ENCODE peak calls at places on chromosomes 3 and 15, in nine cellular contexts. X, Q, M, T, A, G, R, Z and Y are unnamed samples. For H3K36me3 and H3K4me1, the result is how much of the 10 kb centered on the place peaks cover.

GRCh38 chr15:89088605-89089315 is 504 bp downstream of the ABHD2 start:
- DNase-seq in X (peak), Q (peak), M (no peak), T (peak), A (peak), G (peak), R (peak), Z (peak), Y (peak)

GRCh38 chr3:50675179-50676030 is 678 bp downstream of the DOCK3 start:
- DNase-seq in X (no peak), Q (peak), M (no peak), T (no peak), A (peak), G (peak), R (no peak), Z (no peak), Y (peak)

GRCh38 chr15:67142142-67143092 is 77.0 kb downstream of the SMAD3 start:
- DNase-seq in X (no peak), Q (no peak), M (no peak), T (peak), A (no peak), G (peak), R (peak), Z (no peak), Y (no peak)

GRCh38 chr3:122858373-122858772 is 63.5 kb downstream of the SLC49A4 start:
- DNase-seq in X (no peak), Q (no peak), M (no peak), T (no peak), A (no peak), G (no peak), R (peak), Z (no peak), Y (no peak)

GRCh38 chr15:82709081-82709420 is 624 bp downstream of the AP3B2 start:
- DNase-seq in X (no peak), Q (no peak), M (no peak), T (no peak), A (no peak), G (no peak), R (no peak), Z (no peak), Y (no peak)

GRCh38 chr15:79981861-79982455 is 11.0 kb upstream of the BCL2A1 start:
- DNase-seq in X (no peak), Q (no peak), M (peak), T (no peak), A (no peak), G (no peak), R (no peak), Z (no peak), Y (no peak)

GRCh38 chr15:31482122-31482922 is 155.7 kb downstream of the KLF13 start:
- DNase-seq in X (peak), Q (no peak), M (no peak), T (peak), A (no peak), G (no peak), R (no peak), Z (no peak), Y (no peak)

GRCh38 chr3:132709761-132710160 is 12.4 kb downstream of the NPHP3 start:
- DNase-seq in X (no peak), Q (no peak), M (no peak), T (no peak), A (no peak), G (no peak), R (no peak), Z (no peak), Y (no peak)

GRCh38 chr15:40892449-40893012 is 1.7 kb upstream of the VPS18 start:
- DNase-seq in X (no peak), Q (no peak), M (no peak), T (no peak), A (no peak), G (no peak), R (no peak), Z (no peak), Y (no peak)

GRCh38 chr15:40893733-40894688 is at the start of gene VPS18:
- DNase-seq in X (peak), Q (peak), M (peak), T (peak), A (peak), G (peak), R (peak), Z (peak), Y (peak)

GRCh38 chr15:40891810-40892448 is 2.3 kb upstream of the VPS18 start:
- DNase-seq in X (no peak), Q (no peak), M (no peak), T (no peak), A (peak), G (peak), R (peak), Z (no peak), Y (no peak)

GRCh38 chr15:40894689-40895308 is 549 bp downstream of the VPS18 start:
- DNase-seq in X (no peak), Q (peak), M (no peak), T (peak), A (peak), G (peak), R (peak), Z (peak), Y (peak)

DNA sequence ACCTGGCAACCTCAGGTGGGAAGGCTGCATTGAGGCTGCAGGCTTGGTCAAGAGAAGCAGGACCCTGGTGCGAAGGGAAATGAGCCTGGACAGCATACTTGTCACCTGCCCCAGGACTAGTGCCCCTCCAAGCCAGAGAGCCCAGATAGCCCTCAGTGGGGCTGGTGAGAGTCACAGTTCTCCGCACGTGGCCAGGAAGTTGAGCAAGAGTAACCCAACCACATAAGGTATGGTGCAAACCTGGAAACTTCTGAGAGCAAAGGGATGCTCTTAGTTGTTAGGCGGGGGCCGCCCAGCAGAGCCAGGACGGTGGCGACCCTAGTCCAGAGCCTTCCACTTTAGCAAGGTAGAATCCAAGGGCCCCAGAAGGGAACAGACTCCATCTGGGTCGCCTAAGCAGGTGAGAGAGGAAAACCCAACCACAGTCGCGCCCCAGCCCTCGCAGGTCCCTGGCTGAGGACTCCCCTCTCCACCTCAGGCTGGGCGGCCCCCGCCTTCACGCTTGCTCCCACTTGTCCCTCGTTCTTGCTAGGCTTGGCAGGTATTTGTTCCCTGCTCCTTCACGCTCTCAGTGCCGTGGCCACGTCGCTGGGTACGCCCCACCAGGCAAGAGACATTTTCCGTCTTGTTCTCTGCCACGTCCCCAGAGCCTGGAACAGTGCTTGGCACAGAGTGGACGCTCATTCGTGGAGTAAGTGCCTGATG is 1.1 kb upstream of the VPS18 start:
- DNase-seq in X (no peak), Q (no peak), M (no peak), T (no peak), A (no peak), G (no peak), R (no peak), Z (no peak), Y (no peak)
- H3K36me3 ChIP-seq in X (under half), Q (under half), M (under half), T (under half), A (under half), G (under half), R (under half), Z (under half), Y (under half)

DNA sequence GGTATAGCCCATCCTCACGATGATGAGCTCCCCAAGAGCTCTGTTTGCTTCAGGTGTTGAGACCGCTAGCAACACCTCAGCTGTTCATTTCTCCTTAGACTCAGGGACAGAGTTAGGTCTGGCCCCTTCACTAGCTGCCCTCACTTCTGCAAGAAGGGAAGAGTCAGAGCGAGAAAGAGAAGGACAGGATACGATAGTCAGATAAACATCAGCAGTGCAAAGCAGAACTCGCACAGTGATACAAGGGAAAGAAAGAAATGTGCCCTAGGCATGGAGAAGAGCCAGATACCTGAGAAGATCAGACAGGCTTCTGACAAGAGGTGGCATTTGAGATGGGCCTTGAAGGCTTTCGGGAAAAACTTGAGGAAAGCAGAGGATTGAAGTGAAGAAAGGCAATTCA is 106.2 kb downstream of the PGPEP1L start:
- DNase-seq in X (no peak), Q (no peak), M (no peak), T (no peak), A (no peak), G (no peak), R (no peak), Z (no peak), Y (no peak)
- H3K4me1 ChIP-seq in X (half or more), Q (under half), M (under half), T (under half), A (under half), G (under half), R (under half), Z (under half), Y (under half)

DNA sequence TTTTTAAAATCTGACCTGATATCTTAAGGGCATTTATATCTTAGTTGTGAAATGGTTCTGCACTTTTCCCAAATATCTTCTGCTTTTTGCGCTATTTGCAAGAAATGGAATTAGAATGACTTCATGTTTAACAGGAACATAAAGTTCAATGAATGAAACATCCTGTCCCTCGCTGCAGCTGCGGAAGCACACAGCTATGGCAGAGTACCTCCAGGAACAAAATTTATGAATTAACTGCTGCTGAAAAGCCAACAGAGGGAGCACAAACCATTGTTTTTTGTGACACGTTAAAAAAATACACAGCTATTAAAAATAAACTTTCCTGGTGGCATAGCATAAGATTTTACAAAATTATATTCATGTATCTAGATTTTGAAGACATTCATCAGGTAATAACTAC is 404.4 kb upstream of the MDFIC2 start:
- DNase-seq in X (no peak), Q (peak), M (no peak), T (peak), A (no peak), G (no peak), R (peak), Z (peak), Y (no peak)
- TF ChIP-seq CTCF in X (peak), Q (peak), M (no peak), T (no peak), A (no peak), G (peak), R (peak), Z (peak), Y (peak)

DNA sequence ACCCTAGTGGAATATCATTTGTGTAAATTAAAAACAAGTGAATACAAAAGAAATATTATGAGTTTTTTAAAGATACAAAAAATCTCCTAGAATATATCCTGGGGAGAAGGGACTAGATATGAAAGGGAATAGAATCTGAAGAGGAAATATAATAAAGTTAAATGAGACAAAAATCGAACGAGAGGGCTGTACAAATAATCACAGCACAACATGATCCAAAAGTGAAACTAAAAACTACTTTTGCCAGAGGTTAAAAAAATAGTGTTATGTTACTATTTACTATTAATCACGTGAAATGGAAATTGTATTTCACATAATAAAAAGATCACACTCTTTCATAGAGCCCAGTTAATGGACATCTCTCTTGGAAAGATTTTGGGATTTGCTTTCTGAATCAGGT is 28.6 kb downstream of the CGGBP1 start:
- DNase-seq in X (no peak), Q (no peak), M (no peak), T (no peak), A (no peak), G (no peak), R (peak), Z (no peak), Y (no peak)
- H3K36me3 ChIP-seq in X (under half), Q (under half), M (under half), T (under half), A (under half), G (under half), R (under half), Z (under half), Y (under half)

DNA sequence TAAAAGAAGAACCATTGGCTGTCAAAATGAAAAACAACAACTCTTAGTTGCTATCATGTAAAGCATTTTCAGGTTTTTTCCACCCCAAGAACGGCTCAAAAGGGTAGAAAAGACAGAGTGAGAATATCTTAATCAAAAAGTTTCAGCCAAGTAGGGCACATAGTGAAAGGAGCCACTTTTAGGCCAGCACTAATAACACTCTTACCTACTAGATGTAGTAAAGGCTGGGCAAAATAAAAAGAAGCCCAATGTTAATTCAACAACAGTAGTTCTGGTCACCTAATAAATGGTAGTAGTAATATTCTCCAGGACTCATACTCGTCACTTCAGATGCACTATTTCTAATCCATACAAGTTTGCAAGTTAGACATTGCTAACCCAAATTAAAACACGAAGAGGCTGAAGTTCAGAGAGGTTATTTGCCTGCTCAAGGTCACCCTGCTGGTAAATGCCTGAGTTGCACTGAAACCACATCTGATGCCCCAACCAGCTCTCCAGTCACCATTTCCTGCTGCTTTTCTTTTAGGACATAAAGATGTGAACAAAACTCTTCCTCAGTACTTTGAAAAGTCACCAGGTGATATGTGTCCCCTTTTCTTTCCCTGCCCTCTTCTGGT is 7.5 kb downstream of the GOLIM4 start:
- DNase-seq in X (no peak), Q (no peak), M (peak), T (no peak), A (peak), G (peak), R (no peak), Z (no peak), Y (no peak)
- H3K4me1 ChIP-seq in X (under half), Q (under half), M (under half), T (half or more), A (under half), G (half or more), R (under half), Z (under half), Y (under half)

DNA sequence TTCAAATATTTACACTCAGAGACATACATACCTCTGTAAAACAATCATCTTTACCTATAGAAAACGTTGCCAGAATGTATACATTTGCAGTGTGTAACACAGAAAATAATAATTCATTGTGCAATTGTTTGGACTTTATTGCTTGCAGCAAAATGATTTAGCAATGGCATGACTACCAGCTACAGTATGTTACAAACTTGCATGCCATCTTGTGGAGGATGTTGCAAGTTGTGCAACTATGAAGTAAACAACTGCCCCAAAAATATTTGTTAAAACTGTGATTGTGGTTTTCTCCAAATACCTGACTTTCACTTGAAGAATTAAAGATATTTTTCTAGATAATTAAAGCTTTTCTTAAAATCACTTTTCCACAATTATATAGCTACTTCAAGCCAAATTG is 27.1 kb upstream of the C3orf49 start:
- DNase-seq in X (no peak), Q (no peak), M (no peak), T (no peak), A (no peak), G (no peak), R (no peak), Z (no peak), Y (no peak)
- TF ChIP-seq CTCF in X (peak), Q (no peak), M (peak), T (no peak), A (peak), G (peak), R (no peak), Z (no peak), Y (peak)

GRCh38 chr3:45958333-45958791 is 15.1 kb downstream of the CXCR6 start:
- DNase-seq in X (peak), Q (no peak), M (no peak), T (peak), A (no peak), G (no peak), R (no peak), Z (no peak), Y (no peak)

GRCh38 chr3:45960289-45960688 is 17.0 kb downstream of the CXCR6 start:
- DNase-seq in X (no peak), Q (no peak), M (no peak), T (no peak), A (no peak), G (no peak), R (no peak), Z (no peak), Y (no peak)

GRCh38 chr3:45962033-45962432 is 18.8 kb downstream of the CXCR6 start:
- DNase-seq in X (no peak), Q (no peak), M (no peak), T (no peak), A (no peak), G (no peak), R (no peak), Z (no peak), Y (no peak)

GRCh38 chr3:45957606-45958005 is 14.3 kb downstream of the CXCR6 start:
- DNase-seq in X (no peak), Q (no peak), M (no peak), T (no peak), A (no peak), G (no peak), R (no peak), Z (no peak), Y (no peak)

GRCh38 chr3:45959201-45959600 is 15.9 kb downstream of the CXCR6 start:
- DNase-seq in X (no peak), Q (no peak), M (no peak), T (no peak), A (no peak), G (no peak), R (no peak), Z (no peak), Y (no peak)
- H3K36me3 ChIP-seq in X (half or more), Q (half or more), M (under half), T (half or more), A (half or more), G (half or more), R (half or more), Z (half or more), Y (half or more)

GRCh38 chr15:59501531-59502113 is 63.6 kb downstream of the FAM81A start:
- DNase-seq in X (no peak), Q (no peak), M (no peak), T (no peak), A (peak), G (peak), R (peak), Z (no peak), Y (no peak)
- H3K4me1 ChIP-seq in X (under half), Q (under half), M (under half), T (under half), A (under half), G (under half), R (under half), Z (under half), Y (under half)

GRCh38 chr3:97821810-97822775 is at the start of gene CRYBG3:
- DNase-seq in X (peak), Q (peak), M (peak), T (peak), A (peak), G (peak), R (peak), Z (peak), Y (peak)
- TF ChIP-seq CTCF in X (no peak), Q (no peak), M (peak), T (no peak), A (no peak), G (peak), R (peak), Z (no peak), Y (peak)